ENCODE peak calls at places on chromosome 18, in nine cellular contexts. One of them, this sample, is unnamed.
A peak's percentile ranks its signal among the peaks of the same experiment; 100 is the strongest.

GRCh38 chr18:46220116-46220515 is 115.9 kb downstream of the HAUS1 start:
- DNase-seq in HCT116: no peak
- DNase-seq in MM.1S: no peak
- DNase-seq in fibroblast of lung: peak; percentile 89
- DNase-seq in right lobe of liver: no peak
- DNase-seq in Calu3: no peak
- DNase-seq in heart right ventricle: no peak
- DNase-seq in lung: no peak
- DNase-seq in pancreas: no peak
- DNase-seq in this sample: no peak

GRCh38 chr18:48590678-48591077 is 51.8 kb downstream of the CTIF start:
- DNase-seq in Calu3: no peak
- DNase-seq in HCT116: peak; percentile 2
- DNase-seq in fibroblast of lung: peak; percentile 87
- DNase-seq in pancreas: no peak
- DNase-seq in right lobe of liver: no peak
- DNase-seq in heart right ventricle: no peak
- DNase-seq in MM.1S: no peak
- DNase-seq in lung: no peak
- DNase-seq in this sample: no peak

GRCh38 chr18:46211816-46212215 is 107.6 kb downstream of the HAUS1 start:
- DNase-seq in pancreas: no peak
- DNase-seq in heart right ventricle: no peak
- DNase-seq in Calu3: no peak
- DNase-seq in fibroblast of lung: peak; percentile 66
- DNase-seq in MM.1S: no peak
- DNase-seq in lung: no peak
- DNase-seq in right lobe of liver: no peak
- DNase-seq in HCT116: no peak
- DNase-seq in this sample: no peak

GRCh38 chr18:79928563-79928960 is 22.9 kb downstream of the SLC66A2 start:
- DNase-seq in pancreas: peak; percentile 44
- DNase-seq in HCT116: no peak
- DNase-seq in heart right ventricle: no peak
- DNase-seq in MM.1S: no peak
- DNase-seq in fibroblast of lung: no peak
- DNase-seq in right lobe of liver: peak; percentile 25
- DNase-seq in lung: no peak
- DNase-seq in Calu3: no peak
- DNase-seq in this sample: no peak

GRCh38 chr18:72543362-72544055 is 633 bp downstream of the CBLN2 start:
- DNase-seq in HCT116: no peak
- DNase-seq in Calu3: no peak
- DNase-seq in heart right ventricle: no peak
- DNase-seq in lung: no peak
- DNase-seq in pancreas: peak; percentile 55
- DNase-seq in fibroblast of lung: no peak
- DNase-seq in MM.1S: peak; percentile 28
- DNase-seq in right lobe of liver: no peak
- DNase-seq in this sample: peak; percentile 34

GRCh38 chr18:45277870-45278269 is 337.4 kb upstream of the SLC14A2 start:
- DNase-seq in fibroblast of lung: no peak
- DNase-seq in MM.1S: no peak
- DNase-seq in heart right ventricle: no peak
- DNase-seq in pancreas: no peak
- DNase-seq in Calu3: no peak
- DNase-seq in right lobe of liver: no peak
- DNase-seq in HCT116: no peak
- DNase-seq in lung: no peak
- DNase-seq in this sample: no peak

GRCh38 chr18:489244-490023 is 11.1 kb downstream of the COLEC12 start:
- DNase-seq in pancreas: no peak
- DNase-seq in fibroblast of lung: peak; percentile 72
- DNase-seq in heart right ventricle: no peak
- DNase-seq in right lobe of liver: no peak
- DNase-seq in MM.1S: no peak
- DNase-seq in Calu3: no peak
- DNase-seq in HCT116: no peak
- DNase-seq in lung: no peak
- DNase-seq in this sample: no peak

GRCh38 chr18:23862071-23862470 is 152.5 kb upstream of the TTC39C start:
- DNase-seq in fibroblast of lung: peak; percentile 96
- DNase-seq in Calu3: no peak
- DNase-seq in lung: no peak
- DNase-seq in heart right ventricle: no peak
- DNase-seq in MM.1S: no peak
- DNase-seq in HCT116: no peak
- DNase-seq in pancreas: no peak
- DNase-seq in right lobe of liver: no peak
- DNase-seq in this sample: no peak

GRCh38 chr18:45639424-45639823 is 24.1 kb downstream of the SLC14A2 start:
- DNase-seq in pancreas: no peak
- DNase-seq in fibroblast of lung: no peak
- DNase-seq in heart right ventricle: no peak
- DNase-seq in lung: no peak
- DNase-seq in HCT116: no peak
- DNase-seq in MM.1S: no peak
- DNase-seq in right lobe of liver: no peak
- DNase-seq in Calu3: no peak
- DNase-seq in this sample: no peak

GRCh38 chr18:23718731-23719130 is 29.5 kb downstream of the LAMA3 start:
- DNase-seq in right lobe of liver: no peak
- DNase-seq in MM.1S: no peak
- DNase-seq in pancreas: no peak
- DNase-seq in fibroblast of lung: no peak
- DNase-seq in HCT116: no peak
- DNase-seq in heart right ventricle: no peak
- DNase-seq in Calu3: no peak
- DNase-seq in lung: no peak
- DNase-seq in this sample: no peak

GRCh38 chr18:47996091-47996541 is 65.7 kb upstream of the SMAD2 start:
- DNase-seq in lung: no peak
- DNase-seq in right lobe of liver: no peak
- DNase-seq in heart right ventricle: no peak
- DNase-seq in pancreas: no peak
- DNase-seq in fibroblast of lung: no peak
- DNase-seq in HCT116: no peak
- DNase-seq in MM.1S: no peak
- DNase-seq in Calu3: no peak
- DNase-seq in this sample: no peak

GRCh38 chr18:55317832-55318231 is 270.2 kb downstream of the TCF4 start:
- DNase-seq in pancreas: no peak
- DNase-seq in heart right ventricle: no peak
- DNase-seq in HCT116: no peak
- DNase-seq in MM.1S: peak; percentile 31
- DNase-seq in right lobe of liver: no peak
- DNase-seq in lung: no peak
- DNase-seq in Calu3: no peak
- DNase-seq in fibroblast of lung: no peak
- DNase-seq in this sample: no peak

GRCh38 chr18:41351430-41351829 is 603.6 kb upstream of the PIK3C3 start:
- DNase-seq in pancreas: no peak
- DNase-seq in lung: no peak
- DNase-seq in HCT116: no peak
- DNase-seq in heart right ventricle: no peak
- DNase-seq in fibroblast of lung: no peak
- DNase-seq in right lobe of liver: no peak
- DNase-seq in MM.1S: no peak
- DNase-seq in Calu3: no peak
- DNase-seq in this sample: no peak

GRCh38 chr18:26458526-26459232 is 89.7 kb downstream of the KCTD1 start:
- DNase-seq in pancreas: no peak
- DNase-seq in MM.1S: no peak
- DNase-seq in heart right ventricle: no peak
- DNase-seq in fibroblast of lung: peak; percentile 81
- DNase-seq in lung: no peak
- DNase-seq in Calu3: no peak
- DNase-seq in HCT116: no peak
- DNase-seq in right lobe of liver: no peak
- DNase-seq in this sample: no peak

GRCh38 chr18:7926526-7926925 is 359.4 kb downstream of the PTPRM start:
- DNase-seq in lung: no peak
- DNase-seq in MM.1S: no peak
- DNase-seq in pancreas: no peak
- DNase-seq in heart right ventricle: no peak
- DNase-seq in Calu3: peak; percentile 78
- DNase-seq in HCT116: peak; percentile 64
- DNase-seq in fibroblast of lung: no peak
- DNase-seq in right lobe of liver: no peak
- DNase-seq in this sample: no peak

GRCh38 chr18:60662491-60662890 is 289.9 kb upstream of the MC4R start:
- DNase-seq in MM.1S: no peak
- DNase-seq in Calu3: no peak
- DNase-seq in right lobe of liver: peak; percentile 40
- DNase-seq in heart right ventricle: no peak
- DNase-seq in HCT116: no peak
- DNase-seq in fibroblast of lung: no peak
- DNase-seq in pancreas: peak; percentile 50
- DNase-seq in lung: no peak
- DNase-seq in this sample: no peak

DNA sequence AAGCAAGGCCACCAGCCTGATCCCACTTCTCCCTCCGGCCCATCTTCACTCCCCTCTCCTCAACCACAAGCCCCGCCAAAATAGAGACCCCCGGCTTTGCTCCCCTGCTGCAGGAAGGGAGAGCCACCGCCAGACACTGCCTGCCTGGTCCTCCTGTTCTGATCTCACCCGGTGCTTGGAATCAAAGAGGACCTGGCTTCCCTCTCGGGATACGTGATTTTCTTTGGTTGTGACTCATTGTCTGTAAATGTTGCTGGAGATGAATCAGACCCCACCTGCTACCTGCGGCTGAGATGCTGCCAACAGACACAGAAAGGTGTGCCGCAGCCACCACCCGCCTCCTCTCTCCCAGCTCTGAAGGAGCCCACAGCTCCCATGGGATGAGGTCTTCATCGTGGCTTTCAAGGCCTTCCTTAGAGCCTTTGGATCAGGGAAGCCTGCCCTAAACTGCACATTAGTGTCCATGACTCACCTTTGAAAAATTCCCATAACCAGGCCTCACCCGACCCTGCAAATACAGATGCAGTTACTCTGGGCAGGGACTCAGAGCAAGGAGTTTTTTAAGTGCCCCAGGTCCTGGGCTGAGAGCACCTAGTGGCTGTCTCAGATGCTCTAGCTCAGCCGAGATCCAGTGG is 79.4 kb upstream of the ZNF532 start:
- DNase-seq in lung: peak; percentile 32
- DNase-seq in Calu3: peak; percentile 91
- DNase-seq in MM.1S: no peak
- DNase-seq in right lobe of liver: no peak
- DNase-seq in fibroblast of lung: peak; percentile 96
- DNase-seq in pancreas: no peak
- DNase-seq in HCT116: peak; percentile 88
- DNase-seq in heart right ventricle: no peak
- DNase-seq in this sample: no peak
- TF ChIP-seq CTCF in lung: no peak
- TF ChIP-seq CTCF in Calu3: peak; percentile 39
- TF ChIP-seq CTCF in MM.1S: no peak
- TF ChIP-seq CTCF in right lobe of liver: no peak
- TF ChIP-seq CTCF in fibroblast of lung: no peak
- TF ChIP-seq CTCF in pancreas: no peak
- TF ChIP-seq CTCF in HCT116: no peak
- TF ChIP-seq CTCF in heart right ventricle: no peak
- TF ChIP-seq CTCF in this sample: no peak

DNA sequence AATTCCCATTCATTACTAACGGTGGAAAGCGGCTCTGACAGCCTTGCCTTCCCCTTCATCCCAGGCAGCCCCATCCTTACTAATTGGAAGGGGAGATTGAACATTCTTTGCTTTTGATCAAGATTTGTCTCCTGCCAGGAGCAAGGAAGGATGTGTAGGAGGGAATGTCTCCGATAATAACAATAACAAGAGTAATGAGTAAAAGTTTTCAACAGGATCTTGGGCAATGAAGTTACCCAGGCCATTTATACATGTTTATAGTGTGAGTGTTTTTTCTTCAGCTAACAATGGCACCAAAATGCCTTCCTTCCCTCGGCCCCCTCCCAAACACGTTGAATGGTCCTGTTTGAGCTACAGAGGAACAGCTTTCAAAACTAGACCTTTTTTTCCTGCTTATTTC is 83.8 kb downstream of the GATA6 start:
- DNase-seq in lung: no peak
- DNase-seq in HCT116: no peak
- DNase-seq in Calu3: no peak
- DNase-seq in pancreas: no peak
- DNase-seq in MM.1S: no peak
- DNase-seq in fibroblast of lung: peak; percentile 8
- DNase-seq in heart right ventricle: no peak
- DNase-seq in right lobe of liver: no peak
- DNase-seq in this sample: no peak
- TF ChIP-seq CTCF in lung: no peak
- TF ChIP-seq CTCF in HCT116: no peak
- TF ChIP-seq CTCF in Calu3: no peak
- TF ChIP-seq CTCF in pancreas: no peak
- TF ChIP-seq CTCF in MM.1S: no peak
- TF ChIP-seq CTCF in fibroblast of lung: no peak
- TF ChIP-seq CTCF in heart right ventricle: no peak
- TF ChIP-seq CTCF in right lobe of liver: no peak
- TF ChIP-seq CTCF in this sample: no peak

DNA sequence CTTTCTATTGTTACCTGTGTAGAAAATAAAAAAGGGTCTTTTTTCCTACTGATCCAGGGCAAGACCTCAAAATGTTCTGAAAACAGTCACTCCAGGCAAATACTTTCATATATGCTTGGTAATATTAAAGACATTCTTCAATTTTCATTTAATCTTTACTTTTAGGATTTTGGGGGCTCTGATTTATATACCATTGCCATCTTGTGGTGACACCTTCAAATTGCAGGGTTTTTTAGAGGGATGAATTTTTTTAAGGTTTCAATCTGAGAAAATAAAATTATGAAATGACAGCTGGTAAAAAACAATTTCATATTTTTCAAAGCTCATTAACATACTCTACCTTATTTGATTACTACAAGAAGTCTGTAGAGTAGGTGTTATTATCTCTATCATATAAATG is 26.8 kb downstream of the MAPK4 start:
- DNase-seq in MM.1S: no peak
- DNase-seq in right lobe of liver: no peak
- DNase-seq in lung: no peak
- DNase-seq in pancreas: no peak
- DNase-seq in heart right ventricle: no peak
- DNase-seq in Calu3: no peak
- DNase-seq in HCT116: no peak
- DNase-seq in fibroblast of lung: no peak
- DNase-seq in this sample: no peak
- TF ChIP-seq CTCF in MM.1S: peak; percentile 31
- TF ChIP-seq CTCF in right lobe of liver: peak; percentile 39
- TF ChIP-seq CTCF in lung: no peak
- TF ChIP-seq CTCF in pancreas: no peak
- TF ChIP-seq CTCF in heart right ventricle: no peak
- TF ChIP-seq CTCF in Calu3: no peak
- TF ChIP-seq CTCF in HCT116: peak; percentile 61
- TF ChIP-seq CTCF in fibroblast of lung: no peak
- TF ChIP-seq CTCF in this sample: peak; percentile 63

DNA sequence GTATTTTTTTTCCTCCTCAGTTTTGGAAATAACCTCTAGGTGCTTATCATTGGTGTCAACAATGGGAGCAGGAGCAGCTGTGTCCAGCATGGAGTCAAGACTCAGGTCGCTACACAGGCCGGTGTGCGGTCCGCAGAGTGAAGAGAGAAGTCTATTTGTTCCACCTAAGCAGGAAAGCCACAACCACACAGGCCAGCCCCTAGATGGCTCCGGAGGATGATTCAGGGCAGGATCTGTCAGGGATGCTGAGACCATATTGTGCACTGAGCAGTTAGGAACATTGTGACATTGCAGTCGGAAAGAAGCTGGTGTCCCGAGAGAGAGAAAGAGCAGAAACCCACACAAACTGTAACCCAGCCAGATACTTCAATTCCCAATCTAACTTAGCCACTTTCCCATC is 136.9 kb downstream of the GAREM1 start:
- DNase-seq in heart right ventricle: no peak
- DNase-seq in pancreas: peak; percentile 66
- DNase-seq in Calu3: no peak
- DNase-seq in HCT116: no peak
- DNase-seq in right lobe of liver: no peak
- DNase-seq in lung: no peak
- DNase-seq in fibroblast of lung: no peak
- DNase-seq in MM.1S: no peak
- DNase-seq in this sample: peak; percentile 20
- TF ChIP-seq CTCF in heart right ventricle: no peak
- TF ChIP-seq CTCF in pancreas: no peak
- TF ChIP-seq CTCF in Calu3: no peak
- TF ChIP-seq CTCF in HCT116: no peak
- TF ChIP-seq CTCF in right lobe of liver: no peak
- TF ChIP-seq CTCF in lung: no peak
- TF ChIP-seq CTCF in fibroblast of lung: no peak
- TF ChIP-seq CTCF in MM.1S: no peak
- TF ChIP-seq CTCF in this sample: no peak